ENCODE peak calls at places on chromosomes 6 and 20, in eight cellular contexts. Q, K, A, U, C, P, S and T are unnamed samples.

GRCh38 chr6:22474283-22474682 is 95.1 kb upstream of the HDGFL1 start:
- DNase-seq in C (no peak), A (no peak), S (no peak), U (no peak), P (no peak), Q (no peak), K (no peak), T (no peak)

GRCh38 chr6:39422273-39422672 is 99.8 kb upstream of the KCNK16 start:
- DNase-seq in U (no peak), P (no peak), A (peak; percentile 68), S (no peak), K (no peak), Q (no peak), C (no peak), T (no peak)

GRCh38 chr6:31834704-31835375 is 7.3 kb downstream of the HSPA1B start:
- DNase-seq in U (peak; percentile 61), S (peak; percentile 75), P (peak; percentile 85), C (peak; percentile 59), A (peak; percentile 86), K (peak; percentile 59), Q (peak; percentile 94), T (peak; percentile 79)

GRCh38 chr6:33633462-33634158 is 12.5 kb downstream of the ITPR3 start:
- DNase-seq in U (no peak), S (no peak), P (peak; percentile 84), Q (peak; percentile 91), A (peak; percentile 71), C (no peak), K (peak; percentile 75), T (no peak)

GRCh38 chr20:63394069-63394468 is 32.9 kb upstream of the CHRNA4 start:
- DNase-seq in S (no peak), A (no peak), C (no peak), Q (no peak), P (no peak), U (no peak), K (no peak), T (no peak)

GRCh38 chr6:2376429-2377355 is 131.3 kb upstream of the GMDS start:
- DNase-seq in K (peak; percentile 55), A (peak; percentile 68), P (no peak), Q (no peak), C (no peak), S (no peak), U (no peak), T (no peak)

GRCh38 chr6:111173341-111173740 is 86.0 kb downstream of the SLC16A10 start:
- DNase-seq in C (no peak), S (no peak), Q (no peak), U (no peak), A (no peak), P (no peak), K (no peak), T (no peak)

GRCh38 chr6:31400467-31401289 is 2.7 kb upstream of the MICA start:
- DNase-seq in P (peak; percentile 81), C (no peak), Q (peak; percentile 96), A (peak; percentile 90), K (peak; percentile 38), U (peak; percentile 71), S (peak; percentile 30), T (peak; percentile 8)

GRCh38 chr20:47429409-47429808 is 72.3 kb upstream of the NCOA3 start:
- DNase-seq in U (no peak), Q (no peak), S (no peak), C (no peak), P (no peak), A (no peak), K (no peak), T (no peak)

GRCh38 chr20:47428851-47429336 is 72.4 kb upstream of the ZMYND8 start:
- DNase-seq in A (no peak), K (no peak), Q (no peak), P (no peak), U (no peak), S (no peak), C (no peak), T (no peak)

GRCh38 chr20:47427067-47427466 is 70.6 kb upstream of the ZMYND8 start:
- DNase-seq in Q (no peak), S (no peak), K (no peak), P (no peak), U (no peak), C (no peak), A (no peak), T (no peak)

GRCh38 chr20:47428164-47428563 is 71.7 kb upstream of the ZMYND8 start:
- DNase-seq in A (no peak), Q (no peak), U (no peak), K (no peak), C (no peak), S (no peak), P (no peak), T (no peak)

DNA sequence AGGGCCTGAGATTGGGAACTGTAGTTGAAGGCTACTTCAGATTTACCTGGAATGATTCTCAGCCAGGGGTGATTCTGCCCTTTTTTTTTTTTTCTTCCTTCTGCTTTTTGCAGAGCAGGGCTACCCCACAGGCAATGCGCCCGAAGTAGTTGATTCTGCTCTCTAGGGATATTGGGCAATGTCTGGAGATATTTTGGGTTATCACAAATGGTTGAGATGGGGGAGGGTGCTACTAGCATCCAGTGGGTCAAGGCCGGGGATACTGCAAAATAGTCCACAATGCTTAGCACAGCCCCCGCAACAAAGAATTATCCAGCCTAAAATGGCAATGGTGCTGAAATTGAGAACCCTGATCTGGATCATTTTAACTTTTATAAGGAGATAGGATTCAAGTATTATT is 71.2 kb upstream of the ZMYND8 start:
- DNase-seq in K (no peak), A (no peak), P (no peak), C (no peak), U (no peak), S (no peak), Q (no peak), T (no peak)
- H3K27ac ChIP-seq in K (no peak overlapping the region), A (no peak overlapping the region), P (no peak overlapping the region), C (no peak overlapping the region), U (no peak overlapping the region), S (no peak overlapping the region), Q (no peak overlapping the region), T (no peak overlapping the region)

GRCh38 chr6:113674075-113674474 is 183.1 kb upstream of the MARCKS start:
- DNase-seq in K (no peak), C (no peak), Q (no peak), S (no peak), U (no peak), P (no peak), A (no peak), T (no peak)
- H3K27ac ChIP-seq in K (no peak overlapping the region), C (no peak overlapping the region), Q (no peak overlapping the region), S (no peak overlapping the region), U (no peak overlapping the region), P (no peak overlapping the region), A (no peak overlapping the region), T (no peak overlapping the region)

GRCh38 chr6:158357570-158358216 is 45.4 kb downstream of the TULP4 start:
- DNase-seq in K (no peak), U (no peak), P (no peak), C (no peak), A (no peak), Q (peak; percentile 22), S (no peak), T (no peak)

GRCh38 chr6:158361961-158362634 is 49.8 kb downstream of the TULP4 start:
- DNase-seq in U (no peak), Q (no peak), S (no peak), A (no peak), P (no peak), K (no peak), C (no peak), T (no peak)

GRCh38 chr6:158354509-158354877 is 42.2 kb downstream of the TULP4 start:
- DNase-seq in K (no peak), Q (no peak), A (no peak), S (no peak), C (no peak), P (no peak), U (no peak), T (no peak)

GRCh38 chr6:158356586-158357546 is 44.6 kb downstream of the TULP4 start:
- DNase-seq in A (no peak), P (no peak), S (no peak), C (no peak), Q (peak; percentile 28), U (no peak), K (no peak), T (no peak)

GRCh38 chr6:158358450-158359077 is 46.3 kb downstream of the TULP4 start:
- DNase-seq in S (no peak), Q (peak; percentile 31), A (no peak), U (no peak), C (no peak), K (no peak), P (no peak), T (no peak)
- H3K27ac ChIP-seq in S (no peak overlapping the region), Q (no peak overlapping the region), A (no peak overlapping the region), U (no peak overlapping the region), C (no peak overlapping the region), K (no peak overlapping the region), P (no peak overlapping the region), T (peak overlapping the region; percentile 20)

GRCh38 chr20:10522328-10522727 is 87.2 kb downstream of the SLX4IP start:
- DNase-seq in Q (no peak), K (no peak), C (no peak), U (no peak), P (no peak), S (no peak), A (no peak), T (no peak)

GRCh38 chr20:10521836-10522235 is 86.7 kb downstream of the SLX4IP start:
- DNase-seq in K (no peak), C (no peak), A (no peak), Q (no peak), S (no peak), P (no peak), U (no peak), T (no peak)

GRCh38 chr20:10524034-10524476 is 89.0 kb downstream of the SLX4IP start:
- DNase-seq in A (peak; percentile 70), C (peak; percentile 6), K (no peak), Q (no peak), P (peak; percentile 57), S (no peak), U (no peak), T (no peak)

GRCh38 chr20:10523438-10523837 is 88.3 kb downstream of the SLX4IP start:
- DNase-seq in C (peak; percentile 5), Q (no peak), K (no peak), P (no peak), U (no peak), S (no peak), A (no peak), T (no peak)

GRCh38 chr20:10524643-10525042 is 89.5 kb downstream of the SLX4IP start:
- DNase-seq in A (no peak), K (peak; percentile 55), Q (no peak), C (no peak), S (no peak), P (no peak), U (no peak), T (no peak)
- H3K27ac ChIP-seq in A (no peak overlapping the region), K (no peak overlapping the region), Q (no peak overlapping the region), C (peak overlapping the region; percentile 1), S (no peak overlapping the region), P (peak overlapping the region; percentile 14), U (peak overlapping the region; percentile 43), T (no peak overlapping the region)